ENCODE peak calls at places on chromosomes 12 and 14, in five cellular contexts. B, F, N, H and P are unnamed samples.

GRCh38 chr14:99188721-99189120 is 83.3 kb downstream of the BCL11B start:
- DNase-seq in F (peak; percentile 73), N (no peak), B (peak; percentile 13), H (no peak), P (no peak)

GRCh38 chr12:60489071-60489470 is 893.2 kb downstream of the SLC16A7 start:
- DNase-seq in N (no peak), H (no peak), F (no peak), B (no peak), P (no peak)

GRCh38 chr12:110174373-110174996 is 50.3 kb downstream of the IFT81 start:
- DNase-seq in N (no peak), B (no peak), H (no peak), F (no peak), P (no peak)

GRCh38 chr14:57136669-57137068 is 132.0 kb downstream of the EXOC5 start:
- DNase-seq in N (no peak), F (peak; percentile 11), B (peak; percentile 13), H (peak; percentile 40), P (no peak)

GRCh38 chr14:77531071-77531470 is 32.5 kb upstream of the ISM2 start:
- DNase-seq in H (no peak), B (no peak), N (no peak), F (no peak), P (no peak)

GRCh38 chr12:50355365-50355764 is 41.0 kb downstream of the FAM186A start:
- DNase-seq in F (no peak), N (no peak), B (no peak), H (no peak), P (no peak)

GRCh38 chr12:388547-389137 is 478 bp downstream of the KDM5A start:
- DNase-seq in N (peak; percentile 22), B (no peak), H (no peak), F (peak; percentile 51), P (no peak)

GRCh38 chr12:78002878-78003277 is 172.2 kb downstream of the NAV3 start:
- DNase-seq in F (no peak), H (no peak), N (no peak), B (no peak), P (no peak)

GRCh38 chr14:76917158-76917596 is 91.0 kb downstream of the LRRC74A start:
- DNase-seq in B (no peak), H (peak; percentile 65), N (no peak), F (peak; percentile 85), P (no peak)

GRCh38 chr14:98909251-98909944 is 362.6 kb downstream of the BCL11B start:
- DNase-seq in B (no peak), F (no peak), H (no peak), N (no peak), P (no peak)

GRCh38 chr12:52223411-52224039 is 9.5 kb upstream of the KRT7 start:
- DNase-seq in F (no peak), N (no peak), H (no peak), B (no peak), P (no peak)

GRCh38 chr12:4526923-4527546 is 11.7 kb upstream of the RAD51AP1 start:
- DNase-seq in F (no peak), N (no peak), B (no peak), H (no peak), P (no peak)

GRCh38 chr12:23611320-23611719 is 338.1 kb downstream of the SOX5 start:
- DNase-seq in F (no peak), B (no peak), H (no peak), N (no peak), P (no peak)

GRCh38 chr14:66369157-66369706 is 116.9 kb upstream of the CCDC196 start:
- DNase-seq in N (no peak), F (no peak), H (no peak), B (no peak), P (no peak)

GRCh38 chr12:51621155-51621922 is 30.3 kb downstream of the SCN8A start:
- DNase-seq in H (no peak), N (no peak), F (no peak), B (no peak), P (no peak)

GRCh38 chr14:104820669-104821228 is 19.8 kb downstream of the ZBTB42 start:
- DNase-seq in H (peak; percentile 73), F (peak; percentile 76), N (no peak), B (peak; percentile 48), P (no peak)

GRCh38 chr14:102929349-102930137 is 7.1 kb downstream of the AMN start:
- DNase-seq in H (no peak), F (no peak), B (no peak), N (no peak), P (no peak)

GRCh38 chr12:19298837-19299605 is 140.3 kb upstream of the AEBP2 start:
- DNase-seq in B (no peak), H (no peak), N (no peak), F (no peak), P (no peak)

GRCh38 chr14:71056168-71056567 is 148.9 kb downstream of the PCNX1 start:
- DNase-seq in F (no peak), B (no peak), H (no peak), N (no peak), P (no peak)

GRCh38 chr14:89093083-89093482 is 268.6 kb downstream of the TTC8 start:
- DNase-seq in H (no peak), B (no peak), N (no peak), F (no peak), P (no peak)

GRCh38 chr12:123761841-123762714 is at the start of gene DNAH10:
- DNase-seq in F (peak; percentile 84), B (no peak), N (peak; percentile 37), H (peak; percentile 38), P (no peak)

GRCh38 chr14:90911121-90911520 is 94.9 kb upstream of the TTC7B start:
- DNase-seq in F (no peak), N (no peak), H (no peak), B (no peak), P (no peak)

GRCh38 chr12:47908738-47909137 is 3.9 kb upstream of the VDR start:
- DNase-seq in H (no peak), N (no peak), B (no peak), F (no peak), P (no peak)

GRCh38 chr12:52091061-52091460 is 11.6 kb downstream of the SMIM41 start:
- DNase-seq in B (no peak), H (no peak), F (no peak), N (no peak), P (no peak)

GRCh38 chr14:32457213-32457920 is 128.3 kb downstream of the AKAP6 start:
- DNase-seq in N (no peak), B (no peak), H (no peak), F (no peak), P (no peak)

GRCh38 chr12:113172185-113172584 is 13.1 kb downstream of the DDX54 start:
- DNase-seq in B (no peak), N (no peak), F (no peak), H (no peak), P (no peak)

GRCh38 chr14:54220122-54220691 is 176.6 kb upstream of the CDKN3 start:
- DNase-seq in N (no peak), F (peak; percentile 42), H (peak; percentile 32), B (no peak), P (no peak)

GRCh38 chr12:104957388-104958008 is 592 bp downstream of the SLC41A2 start:
- DNase-seq in B (no peak), F (no peak), H (no peak), N (no peak), P (no peak)

GRCh38 chr12:130374083-130374482 is 36.4 kb downstream of the PIWIL1 start:
- DNase-seq in F (no peak), N (no peak), H (no peak), B (no peak), P (no peak)